ENCODE peak calls at places on chromosomes 7 and 10, in four cellular contexts. M is memory B cell, T is KBM-7, B is nucleus accumbens. Q is an unnamed sample.

GRCh38 chr10:123154092-123154942 is at the start of gene BUB3:
- DNase-seq in M (peak), B (peak), T (peak), Q (peak)

GRCh38 chr10:117936136-117936535 is 110.6 kb downstream of the RAB11FIP2 start:
- DNase-seq in T (no peak), M (no peak), B (no peak), Q (peak)

GRCh38 chr10:76618641-76619040 is 1019.0 kb downstream of the KCNMA1 start:
- DNase-seq in M (no peak), B (no peak), T (no peak), Q (no peak)

GRCh38 chr10:124086787-124087671 is 6.4 kb downstream of the CHST15 start:
- DNase-seq in B (no peak), M (no peak), T (no peak), Q (no peak)

GRCh38 chr7:5689118-5689517 is 92.3 kb downstream of the RNF216 start:
- DNase-seq in M (no peak), B (no peak), T (no peak), Q (peak)

GRCh38 chr10:128664729-128665128 is 538.5 kb upstream of the MKI67 start:
- DNase-seq in M (no peak), B (no peak), T (peak), Q (peak)

GRCh38 chr10:94370501-94370900 is 7.8 kb upstream of the NOC3L start:
- DNase-seq in B (no peak), M (no peak), T (no peak), Q (no peak)

GRCh38 chr7:1024331-1024761 is 20.0 kb upstream of the GPR146 start:
- DNase-seq in B (no peak), M (peak), T (peak), Q (peak)

GRCh38 chr7:29237483-29237882 is 42.9 kb downstream of the CHN2 start:
- DNase-seq in M (no peak), T (no peak), B (no peak), Q (no peak)

GRCh38 chr10:44293842-44294241 is 91.1 kb downstream of the CXCL12 start:
- DNase-seq in T (no peak), M (no peak), B (no peak), Q (peak)

GRCh38 chr7:143882020-143882610 is 19.9 kb downstream of the TCAF1 start:
- DNase-seq in T (no peak), M (no peak), B (peak), Q (no peak)

GRCh38 chr10:86603256-86603655 is 51.1 kb upstream of the OPN4 start:
- DNase-seq in M (no peak), T (no peak), B (no peak), Q (no peak)

GRCh38 chr10:72740526-72740925 is 48.6 kb downstream of the MCU start:
- DNase-seq in B (no peak), T (no peak), M (no peak), Q (peak)

Q was measured in MV-4-11.